ENCODE peak calls at places on chromosomes 3 and 15, in nine cellular contexts. E is neural progenitor cell, V is MM.1S, K is GM23248, O is fibroblast of lung, X is IMR-90, B is HCT116, R is PC-3, Y is trophoblast cell. I is an unnamed sample.

GRCh38 chr3:127970966-127971592 is 56.0 kb downstream of the KBTBD12 start:
- DNase-seq in E (peak; percentile 70), V (peak; percentile 52), K (peak; percentile 74), O (peak; percentile 67), X (peak; percentile 60), B (peak; percentile 54), R (peak; percentile 66), Y (peak; percentile 43), I (peak; percentile 24)

GRCh38 chr3:170330366-170330765 is 27.1 kb upstream of the SKIL start:
- DNase-seq in E (no peak), V (no peak), K (peak; percentile 58), O (peak; percentile 43), X (peak; percentile 46), B (peak; percentile 28), R (peak; percentile 97), Y (peak; percentile 66), I (no peak)

GRCh38 chr3:8191406-8191805 is 310.2 kb upstream of the LMCD1 start:
- DNase-seq in E (no peak), V (no peak), K (no peak), O (no peak), X (no peak), B (no peak), R (no peak), Y (no peak), I (no peak)

GRCh38 chr3:38348903-38349302 is 2.3 kb downstream of the XYLB start:
- DNase-seq in E (no peak), V (no peak), K (peak; percentile 74), O (no peak), X (peak; percentile 57), B (no peak), R (peak; percentile 54), Y (no peak), I (no peak)

GRCh38 chr3:159821148-159821547 is 167.5 kb upstream of the IL12A start:
- DNase-seq in E (no peak), V (no peak), K (no peak), O (no peak), X (no peak), B (no peak), R (no peak), Y (no peak), I (no peak)

GRCh38 chr3:107676469-107677309 is 153.9 kb downstream of the BBX start:
- DNase-seq in E (peak; percentile 27), V (peak; percentile 58), K (peak; percentile 60), O (peak; percentile 58), X (peak; percentile 43), B (peak; percentile 4), R (peak; percentile 72), Y (no peak), I (no peak)

GRCh38 chr3:183270344-183270743 is 17.3 kb downstream of the B3GNT5 start:
- DNase-seq in E (no peak), V (no peak), K (no peak), O (no peak), X (no peak), B (no peak), R (peak; percentile 67), Y (no peak), I (no peak)

GRCh38 chr15:32987067-32987466 is 207.4 kb downstream of the FMN1 start:
- DNase-seq in E (no peak), V (no peak), K (no peak), O (no peak), X (no peak), B (no peak), R (no peak), Y (no peak), I (no peak)

GRCh38 chr3:24270744-24271143 is 223.9 kb downstream of the THRB start:
- DNase-seq in E (no peak), V (no peak), K (no peak), O (no peak), X (no peak), B (no peak), R (no peak), Y (no peak), I (no peak)

GRCh38 chr3:57821765-57822164 is 65.7 kb downstream of the SLMAP start:
- DNase-seq in E (no peak), V (no peak), K (no peak), O (no peak), X (no peak), B (no peak), R (no peak), Y (no peak), I (no peak)

GRCh38 chr15:63466378-63467192 is 37.8 kb upstream of the USP3 start:
- DNase-seq in E (peak; percentile 80), V (peak; percentile 81), K (peak; percentile 66), O (peak; percentile 72), X (peak; percentile 70), B (peak; percentile 74), R (peak; percentile 72), Y (peak; percentile 31), I (peak; percentile 35)

GRCh38 chr3:25572919-25573385 is 91.8 kb downstream of the TOP2B start:
- DNase-seq in E (no peak), V (no peak), K (peak; percentile 10), O (peak; percentile 15), X (peak; percentile 50), B (no peak), R (peak; percentile 32), Y (peak; percentile 11), I (no peak)

GRCh38 chr3:195411831-195412230 is 31.0 kb downstream of the ACAP2 start:
- DNase-seq in E (no peak), V (no peak), K (peak; percentile 82), O (peak; percentile 34), X (peak; percentile 60), B (no peak), R (no peak), Y (no peak), I (no peak)

GRCh38 chr15:90143176-90143655 is 40.9 kb upstream of the IDH2 start:
- DNase-seq in E (peak; percentile 93), V (peak; percentile 70), K (no peak), O (peak; percentile 66), X (peak; percentile 33), B (peak; percentile 57), R (peak; percentile 79), Y (peak; percentile 98), I (peak; percentile 80)

GRCh38 chr3:58495101-58495500 is 3.2 kb downstream of the KCTD6 start:
- DNase-seq in E (no peak), V (no peak), K (peak; percentile 55), O (no peak), X (peak; percentile 30), B (no peak), R (no peak), Y (no peak), I (no peak)

DNA sequence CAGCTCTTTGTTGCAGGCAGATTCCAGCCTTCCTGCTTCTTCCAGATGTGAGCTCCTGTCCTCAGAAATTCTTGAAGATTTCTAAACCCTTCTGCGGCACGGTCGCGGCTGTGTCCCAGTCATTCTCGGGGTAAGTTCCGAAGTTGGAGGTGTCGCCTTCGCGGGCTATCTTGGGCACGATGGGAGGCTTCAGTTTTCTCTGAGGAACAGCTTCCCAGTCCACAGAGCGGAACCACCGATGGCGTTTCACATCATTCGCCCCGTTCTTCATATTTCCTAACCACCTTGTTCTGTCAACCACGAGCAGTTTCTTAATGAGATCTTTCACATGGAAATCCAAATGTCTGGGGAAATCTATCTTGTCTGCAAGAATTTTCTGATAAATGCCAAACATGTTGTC is 24.7 kb upstream of the CERS3 start:
- DNase-seq in E (no peak), V (no peak), K (no peak), O (no peak), X (no peak), B (no peak), R (no peak), Y (no peak), I (no peak)
- H3K9me3 ChIP-seq in E (no peaks in the 10 kb centered on the region), V (no peaks in the 10 kb centered on the region), K (no peaks in the 10 kb centered on the region), O (no peaks in the 10 kb centered on the region), X (peaks cover 4% of the 10 kb centered on the region), B (no peaks in the 10 kb centered on the region), R (no peaks in the 10 kb centered on the region), Y (peaks cover 20% of the 10 kb centered on the region), I (no peaks in the 10 kb centered on the region)

GRCh38 chr3:142943870-142944269 is 19.6 kb downstream of the PAQR9 start:
- DNase-seq in E (no peak), V (no peak), K (no peak), O (no peak), X (no peak), B (no peak), R (peak; percentile 60), Y (no peak), I (no peak)

GRCh38 chr3:142940472-142940871 is 23.0 kb downstream of the PAQR9 start:
- DNase-seq in E (no peak), V (peak; percentile 78), K (peak; percentile 13), O (no peak), X (no peak), B (no peak), R (no peak), Y (peak; percentile 50), I (no peak)

GRCh38 chr3:142943349-142943748 is 20.1 kb downstream of the PAQR9 start:
- DNase-seq in E (no peak), V (no peak), K (no peak), O (no peak), X (no peak), B (no peak), R (no peak), Y (no peak), I (no peak)

GRCh38 chr3:142940000-142940399 is 23.5 kb downstream of the PAQR9 start:
- DNase-seq in E (no peak), V (no peak), K (no peak), O (no peak), X (no peak), B (no peak), R (no peak), Y (no peak), I (no peak)

GRCh38 chr3:142941373-142942123 is 21.9 kb downstream of the PAQR9 start:
- DNase-seq in E (no peak), V (no peak), K (no peak), O (no peak), X (no peak), B (no peak), R (no peak), Y (no peak), I (no peak)
- H3K4me2 ChIP-seq in E (no peak overlapping the region), V (no peak overlapping the region), K (no peak overlapping the region), O (no peak overlapping the region), X (no peak overlapping the region), B (no peak overlapping the region), R (no peak overlapping the region), Y (no peak overlapping the region), I (no peak overlapping the region)

DNA sequence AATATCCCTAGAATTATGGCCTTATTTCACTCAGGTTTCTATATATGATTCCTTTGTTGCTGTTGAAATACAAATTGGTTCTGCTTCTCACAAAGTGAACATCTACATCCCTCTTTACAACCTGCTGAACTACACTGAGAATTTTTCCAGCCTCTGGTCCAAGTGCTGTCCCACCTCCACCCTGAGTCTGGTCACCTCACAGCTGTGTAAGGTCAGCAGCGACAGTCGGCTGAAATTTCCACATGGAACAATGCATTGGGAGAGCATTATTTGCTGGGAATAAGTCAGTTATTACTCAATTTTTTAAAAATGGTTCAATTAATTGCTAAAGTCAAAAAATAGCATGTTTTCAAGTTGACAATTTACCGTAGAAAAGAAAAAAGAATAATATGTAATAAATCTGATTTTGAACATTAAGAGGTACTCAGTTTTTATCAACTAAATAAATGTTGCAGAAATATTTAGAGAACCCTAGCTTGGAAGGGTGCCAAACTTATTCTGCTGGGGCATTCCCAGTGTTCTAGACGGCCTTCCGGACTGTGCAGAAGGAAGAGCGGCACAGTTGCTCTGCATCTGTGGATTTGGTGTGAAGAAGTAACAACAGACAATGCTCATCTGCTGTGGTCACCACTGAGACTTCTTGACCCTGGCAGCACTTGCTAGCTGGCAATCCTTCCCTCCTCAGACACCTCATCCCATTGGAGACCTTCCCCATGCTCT is 1.8 kb downstream of the HCLS1 start:
- DNase-seq in E (no peak), V (no peak), K (no peak), O (no peak), X (no peak), B (no peak), R (no peak), Y (no peak), I (no peak)
- H3K4me1 ChIP-seq in E (no peaks in the 10 kb centered on the region), V (peaks cover 65% of the 10 kb centered on the region), K (peaks cover 4% of the 10 kb centered on the region), O (no peaks in the 10 kb centered on the region), X (no peaks in the 10 kb centered on the region), B (no peaks in the 10 kb centered on the region), R (no peaks in the 10 kb centered on the region), Y (peaks cover 17% of the 10 kb centered on the region), I (peaks cover 52% of the 10 kb centered on the region)

GRCh38 chr15:42890161-42890913 is 30.2 kb downstream of the TTBK2 start:
- DNase-seq in E (no peak), V (no peak), K (peak; percentile 64), O (peak; percentile 45), X (peak; percentile 88), B (no peak), R (peak; percentile 71), Y (peak; percentile 80), I (no peak)
- H3K9me3 ChIP-seq in E (no peaks in the 10 kb centered on the region), V (no peaks in the 10 kb centered on the region), K (no peaks in the 10 kb centered on the region), O (no peaks in the 10 kb centered on the region), X (peaks cover 6% of the 10 kb centered on the region), B (peaks cover 4% of the 10 kb centered on the region), R (no peaks in the 10 kb centered on the region), Y (no peaks in the 10 kb centered on the region), I (no peaks in the 10 kb centered on the region)